ENCODE peak calls at places on chromosomes 6 and 20, in seven cellular contexts. J, U, M, R, E, C and I are unnamed samples.

GRCh38 chr20:24987873-24988835 is 4.4 kb downstream of the APMAP start:
- DNase-seq in R (no peak), M (no peak), J (no peak), C (no peak), U (no peak), E (no peak), I (no peak)

GRCh38 chr20:8012724-8013123 is 6.8 kb downstream of the TMX4 start:
- DNase-seq in U (no peak), R (no peak), C (no peak), J (no peak), E (no peak), M (no peak), I (no peak)

GRCh38 chr6:39835856-39836442 is 43.8 kb downstream of the DAAM2 start:
- DNase-seq in J (no peak), U (no peak), C (no peak), E (peak; percentile 50), R (peak; percentile 19), M (no peak), I (no peak)

GRCh38 chr6:92047886-92048285 is 1371.5 kb downstream of the EPHA7 start:
- DNase-seq in J (no peak), C (no peak), U (no peak), E (no peak), M (no peak), R (no peak), I (no peak)

GRCh38 chr6:45946887-45947286 is 68.8 kb downstream of the CLIC5 start:
- DNase-seq in U (no peak), J (no peak), R (no peak), E (peak; percentile 42), M (no peak), C (no peak), I (no peak)

GRCh38 chr6:71768356-71768755 is 118.0 kb upstream of the RIMS1 start:
- DNase-seq in U (no peak), R (no peak), J (no peak), C (no peak), E (no peak), M (no peak), I (no peak)

GRCh38 chr20:43532416-43533055 is 25.0 kb downstream of the L3MBTL1 start:
- DNase-seq in C (no peak), U (no peak), R (no peak), E (no peak), M (no peak), J (no peak), I (no peak)

GRCh38 chr6:107132330-107132954 is 17.1 kb upstream of the BEND3 start:
- DNase-seq in U (peak; percentile 46), E (no peak), J (peak; percentile 56), C (no peak), R (peak; percentile 47), M (peak; percentile 45), I (peak; percentile 49)

GRCh38 chr20:1415667-1416468 is 23.0 kb upstream of the FKBP1A start:
- DNase-seq in C (peak; percentile 43), E (peak; percentile 96), U (peak; percentile 87), J (no peak), R (no peak), M (peak; percentile 67), I (no peak)

GRCh38 chr6:30960907-30961673 is 20.3 kb downstream of the MUCL3 start:
- DNase-seq in M (no peak), J (no peak), R (no peak), E (peak; percentile 8), U (no peak), C (no peak), I (no peak)

GRCh38 chr20:13517801-13518200 is 120.9 kb downstream of the TASP1 start:
- DNase-seq in E (no peak), M (no peak), U (no peak), C (no peak), R (no peak), J (no peak), I (no peak)

GRCh38 chr6:43970068-43970912 is 157.0 kb downstream of the MRPL14 start:
- DNase-seq in J (no peak), M (no peak), U (no peak), R (no peak), C (no peak), E (no peak), I (no peak)

GRCh38 chr20:10637062-10637559 is 36.7 kb downstream of the JAG1 start:
- DNase-seq in R (no peak), M (no peak), J (no peak), U (no peak), C (no peak), E (peak; percentile 71), I (no peak)

GRCh38 chr6:52571099-52571755 is 5.6 kb downstream of the TRAM2 start:
- DNase-seq in E (no peak), M (peak; percentile 36), U (no peak), J (peak; percentile 20), R (peak; percentile 47), C (no peak), I (no peak)

GRCh38 chr6:67863346-67863745 is 771.7 kb upstream of the ADGRB3 start:
- DNase-seq in U (no peak), C (no peak), M (no peak), J (no peak), R (no peak), E (no peak), I (no peak)

GRCh38 chr6:17945111-17945510 is 42.3 kb downstream of the KIF13A start:
- DNase-seq in U (no peak), R (no peak), C (no peak), E (peak; percentile 55), J (no peak), M (no peak), I (no peak)

GRCh38 chr6:40473026-40473425 is 114.1 kb downstream of the LRFN2 start:
- DNase-seq in M (no peak), C (no peak), J (no peak), R (no peak), U (no peak), E (no peak), I (no peak)

GRCh38 chr6:114989279-114989964 is 646.6 kb upstream of the HS3ST5 start:
- DNase-seq in E (no peak), J (no peak), U (no peak), R (no peak), C (no peak), M (no peak), I (no peak)

GRCh38 chr6:164085552-164086325 is 671.2 kb downstream of the QKI start:
- DNase-seq in E (peak; percentile 97), R (peak; percentile 7), C (no peak), J (no peak), U (no peak), M (no peak), I (no peak)
- TF ChIP-seq EZH2 in E (no peak), R (no peak), C (no peak), J (no peak), U (no peak), M (no peak), I (no peak)

GRCh38 chr20:49891486-49891885 is 23.8 kb downstream of the SPATA2 start:
- DNase-seq in C (no peak), J (no peak), E (no peak), U (no peak), M (no peak), R (no peak), I (no peak)

GRCh38 chr20:49888341-49889244 is 26.7 kb downstream of the SPATA2 start:
- DNase-seq in J (peak; percentile 69), R (peak; percentile 90), U (peak; percentile 79), M (peak; percentile 72), E (peak; percentile 20), C (peak; percentile 78), I (peak; percentile 21)

GRCh38 chr20:49889245-49889942 is 25.9 kb downstream of the SPATA2 start:
- DNase-seq in J (no peak), C (no peak), E (no peak), U (no peak), M (no peak), R (no peak), I (no peak)

GRCh38 chr20:49890651-49891361 is 24.5 kb downstream of the SPATA2 start:
- DNase-seq in J (no peak), R (peak; percentile 47), E (no peak), M (no peak), C (peak; percentile 41), U (no peak), I (no peak)

DNA sequence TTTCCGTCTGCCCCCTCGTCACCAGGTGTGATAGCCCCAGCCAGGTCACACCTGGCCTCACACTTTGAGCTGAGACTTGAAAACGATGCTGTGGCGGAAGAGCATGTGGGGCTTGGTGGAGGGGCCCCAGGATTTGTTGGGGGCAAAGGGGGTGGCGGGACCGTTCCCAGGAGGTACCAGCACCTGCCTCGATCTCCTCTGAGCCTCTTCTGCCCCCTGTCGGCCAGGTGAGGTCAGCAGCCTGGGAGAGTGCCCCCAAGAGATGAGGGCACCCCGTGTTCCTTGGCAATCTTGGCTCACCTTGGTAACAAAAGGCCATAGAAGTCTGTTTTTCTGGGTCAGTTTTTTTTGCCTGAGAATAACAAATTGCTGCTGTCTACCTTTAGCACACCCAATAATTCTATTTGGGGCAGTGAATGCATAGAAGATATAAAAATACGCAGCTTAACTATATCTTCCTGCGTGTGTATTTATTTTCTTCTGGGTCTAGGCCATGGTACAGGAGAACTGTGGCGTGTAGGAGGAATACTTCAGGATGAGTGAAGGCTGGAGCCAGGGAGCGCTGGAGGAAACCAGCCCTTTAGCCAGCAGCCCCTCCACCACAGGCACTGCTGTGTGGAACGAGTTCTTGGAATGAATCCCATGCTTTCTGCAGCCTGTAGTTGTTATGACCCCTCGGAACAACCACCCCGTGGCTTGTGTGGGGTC is 25.2 kb downstream of the SPATA2 start:
- DNase-seq in E (no peak), M (no peak), U (peak; percentile 28), R (peak; percentile 70), C (no peak), J (no peak), I (no peak)
- TF ChIP-seq CTCF in E (no peak), M (no peak), U (peak; percentile 81), R (peak; percentile 83), C (peak; percentile 33), J (no peak), I (peak; percentile 54)

GRCh38 chr20:3137492-3137891 is 22.2 kb downstream of the FASTKD5 start:
- DNase-seq in E (peak; percentile 23), M (no peak), R (no peak), J (no peak), C (no peak), U (no peak), I (no peak)

GRCh38 chr20:3146732-3147341 is 12.8 kb downstream of the FASTKD5 start:
- DNase-seq in C (no peak), U (no peak), M (no peak), R (no peak), J (no peak), E (peak; percentile 30), I (no peak)

GRCh38 chr20:3141757-3142156 is 17.9 kb downstream of the FASTKD5 start:
- DNase-seq in J (no peak), C (no peak), R (no peak), E (no peak), U (no peak), M (no peak), I (no peak)
- H3K4me1 ChIP-seq in J (no peaks in the 10 kb centered on the region), C (peaks cover 4% of the 10 kb centered on the region), R (no peaks in the 10 kb centered on the region), E (no peaks in the 10 kb centered on the region), U (no peaks in the 10 kb centered on the region), M (no peaks in the 10 kb centered on the region), I (no peaks in the 10 kb centered on the region)

DNA sequence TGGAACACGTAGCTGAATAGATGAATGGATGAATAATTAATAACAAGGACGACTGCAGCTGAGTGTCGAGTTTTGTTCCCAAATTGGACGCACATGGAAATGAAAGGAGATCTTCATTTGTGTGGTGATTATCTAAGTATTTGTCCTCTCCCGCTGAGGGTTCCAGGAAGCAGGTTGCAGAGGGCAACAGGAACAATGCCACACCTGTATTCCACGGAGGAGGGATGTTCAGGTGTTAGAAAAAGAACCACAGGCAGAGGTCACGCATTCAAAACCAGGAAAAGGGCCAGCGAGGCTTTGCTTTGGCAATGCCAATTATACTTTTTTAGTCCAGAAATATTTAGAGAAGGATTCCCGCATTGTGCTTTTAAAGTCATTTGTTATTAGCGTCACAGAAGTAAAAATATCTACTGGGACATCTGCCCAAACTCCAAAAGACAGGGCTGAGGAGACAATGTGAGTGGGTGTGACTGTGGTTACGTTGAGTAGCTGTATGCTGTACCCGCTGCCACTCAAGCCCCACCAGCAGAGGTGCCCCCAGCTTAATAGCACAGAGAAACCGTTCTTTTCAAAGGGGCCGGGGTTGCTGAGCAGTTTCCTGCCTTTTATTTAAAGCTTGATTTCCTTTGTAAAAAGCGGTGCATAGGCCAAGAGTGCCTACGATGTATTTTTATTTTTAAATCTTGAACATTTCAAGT is 123.2 kb downstream of the PXDC1 start:
- DNase-seq in E (peak; percentile 53), U (no peak), R (no peak), C (no peak), M (no peak), J (peak; percentile 7), I (peak; percentile 13)
- TF ChIP-seq EZH2 in E (no peak), U (no peak), R (no peak), C (no peak), M (no peak), J (no peak), I (no peak)